ENCODE peak calls at places on chromosomes 5 and 9, in nine cellular contexts. K, X, R, G, J, M, Q, U and D are unnamed samples.

GRCh38 chr5:118199801-118200200 is 788.5 kb downstream of the DTWD2 start:
- DNase-seq in K (no peak), X (no peak), R (no peak), G (no peak), J (no peak), M (no peak), Q (no peak), U (no peak), D (no peak)

GRCh38 chr5:178279723-178280438 is 47.3 kb upstream of the PHYKPL start:
- DNase-seq in K (peak), X (peak), R (peak), G (peak), J (peak), M (peak), Q (peak), U (peak), D (peak)

GRCh38 chr5:147626494-147626893 is 116.6 kb upstream of the DPYSL3 start:
- DNase-seq in K (no peak), X (no peak), R (no peak), G (no peak), J (no peak), M (no peak), Q (no peak), U (no peak), D (no peak)

GRCh38 chr5:7848296-7848695 is 2.6 kb downstream of the CFAP90 start:
- DNase-seq in K (no peak), X (no peak), R (no peak), G (no peak), J (no peak), M (peak), Q (no peak), U (no peak), D (no peak)

GRCh38 chr9:7770102-7770501 is 29.5 kb downstream of the DMAC1 start:
- DNase-seq in K (no peak), X (no peak), R (no peak), G (no peak), J (no peak), M (no peak), Q (no peak), U (no peak), D (no peak)

GRCh38 chr5:141560141-141560540 is 58.7 kb downstream of the DIAPH1 start:
- DNase-seq in K (peak), X (no peak), R (peak), G (no peak), J (no peak), M (no peak), Q (no peak), U (no peak), D (peak)

GRCh38 chr5:158699336-158699735 is 400.4 kb downstream of the EBF1 start:
- DNase-seq in K (no peak), X (no peak), R (no peak), G (no peak), J (no peak), M (peak), Q (no peak), U (no peak), D (no peak)

GRCh38 chr9:99954841-99955240 is 48.4 kb downstream of the STX17 start:
- DNase-seq in K (no peak), X (no peak), R (no peak), G (no peak), J (no peak), M (no peak), Q (no peak), U (no peak), D (no peak)

GRCh38 chr9:70403618-70404025 is 10.8 kb downstream of the KLF9 start:
- DNase-seq in K (no peak), X (no peak), R (no peak), G (no peak), J (peak), M (peak), Q (no peak), U (no peak), D (no peak)

GRCh38 chr5:16819522-16820167 is 116.4 kb downstream of the MYO10 start:
- DNase-seq in K (peak), X (no peak), R (peak), G (no peak), J (no peak), M (peak), Q (no peak), U (peak), D (peak)

GRCh38 chr5:120926471-120926870 is 462.4 kb downstream of the PRR16 start:
- DNase-seq in K (no peak), X (no peak), R (no peak), G (no peak), J (no peak), M (no peak), Q (no peak), U (no peak), D (no peak)

GRCh38 chr5:167248262-167248661 is 1043.2 kb upstream of the WWC1 start:
- DNase-seq in K (no peak), X (no peak), R (no peak), G (no peak), J (no peak), M (no peak), Q (no peak), U (no peak), D (no peak)

GRCh38 chr9:92406506-92406905 is 2.1 kb upstream of the OGN start:
- DNase-seq in K (peak), X (peak), R (peak), G (peak), J (no peak), M (peak), Q (no peak), U (no peak), D (peak)

GRCh38 chr9:130824616-130825015 is 10.4 kb upstream of the ABL1 start:
- DNase-seq in K (no peak), X (no peak), R (no peak), G (no peak), J (no peak), M (no peak), Q (no peak), U (no peak), D (no peak)

GRCh38 chr9:72586388-72587160 is 65.2 kb downstream of the TMC1 start:
- DNase-seq in K (peak), X (peak), R (peak), G (no peak), J (no peak), M (peak), Q (no peak), U (peak), D (peak)

GRCh38 chr9:116308070-116308469 is 154.5 kb downstream of the PAPPA start:
- DNase-seq in K (no peak), X (no peak), R (no peak), G (no peak), J (no peak), M (no peak), Q (no peak), U (no peak), D (peak)

GRCh38 chr9:97906236-97906831 is 16.0 kb downstream of the TRMO start:
- DNase-seq in K (no peak), X (no peak), R (no peak), G (peak), J (no peak), M (peak), Q (no peak), U (no peak), D (no peak)

GRCh38 chr5:100595152-100595811 is 60.1 kb downstream of the FAM174A start:
- DNase-seq in K (peak), X (no peak), R (peak), G (peak), J (no peak), M (peak), Q (peak), U (peak), D (peak)

GRCh38 chr5:124504081-124504916 is 242.1 kb downstream of the ZNF608 start:
- DNase-seq in K (peak), X (no peak), R (no peak), G (no peak), J (no peak), M (no peak), Q (no peak), U (no peak), D (peak)

GRCh38 chr5:62340392-62340791 is 34.4 kb downstream of the KIF2A start:
- DNase-seq in K (peak), X (no peak), R (peak), G (no peak), J (no peak), M (peak), Q (no peak), U (no peak), D (peak)

GRCh38 chr5:56815657-56816545 is 552 bp downstream of the MAP3K1 start:
- DNase-seq in K (peak), X (no peak), R (peak), G (peak), J (peak), M (peak), Q (no peak), U (no peak), D (peak)

GRCh38 chr9:27572918-27573698 is at the start of gene C9orf72:
- DNase-seq in K (no peak), X (peak), R (no peak), G (peak), J (no peak), M (peak), Q (no peak), U (no peak), D (no peak)

GRCh38 chr9:12627091-12627490 is 66.1 kb upstream of the TYRP1 start:
- DNase-seq in K (no peak), X (no peak), R (no peak), G (no peak), J (no peak), M (no peak), Q (no peak), U (no peak), D (no peak)

GRCh38 chr9:131167146-131167692 is 41.8 kb downstream of the NUP214 start:
- DNase-seq in K (no peak), X (no peak), R (no peak), G (no peak), J (no peak), M (peak), Q (no peak), U (no peak), D (no peak)

GRCh38 chr5:163766936-163767670 is 261.7 kb downstream of the MAT2B start:
- DNase-seq in K (peak), X (no peak), R (no peak), G (no peak), J (no peak), M (no peak), Q (no peak), U (no peak), D (peak)

GRCh38 chr5:112049738-112050137 is 292.7 kb upstream of the NREP start:
- DNase-seq in K (no peak), X (no peak), R (no peak), G (no peak), J (no peak), M (no peak), Q (no peak), U (no peak), D (no peak)

GRCh38 chr5:84292788-84293653 is 91.7 kb downstream of the EDIL3 start:
- DNase-seq in K (no peak), X (no peak), R (no peak), G (no peak), J (no peak), M (no peak), Q (no peak), U (no peak), D (no peak)

GRCh38 chr5:77398458-77398857 is 93.7 kb downstream of the WDR41 start:
- DNase-seq in K (no peak), X (no peak), R (no peak), G (no peak), J (no peak), M (no peak), Q (no peak), U (no peak), D (no peak)

GRCh38 chr9:136525207-136525606 is 20.6 kb downstream of the NOTCH1 start:
- DNase-seq in K (no peak), X (no peak), R (no peak), G (no peak), J (no peak), M (no peak), Q (no peak), U (no peak), D (no peak)

GRCh38 chr5:104199771-104200170 is 637.2 kb upstream of the NUDT12 start:
- DNase-seq in K (no peak), X (no peak), R (peak), G (no peak), J (no peak), M (no peak), Q (no peak), U (no peak), D (peak)

GRCh38 chr5:109707531-109707930 is 17.8 kb downstream of the MAN2A1 start:
- DNase-seq in K (no peak), X (no peak), R (no peak), G (no peak), J (no peak), M (no peak), Q (no peak), U (no peak), D (no peak)

GRCh38 chr9:746661-747434 is 94.6 kb upstream of the DMRT1 start:
- DNase-seq in K (no peak), X (peak), R (no peak), G (no peak), J (no peak), M (no peak), Q (no peak), U (no peak), D (no peak)

GRCh38 chr5:106134549-106134948 is 1536.2 kb downstream of the EFNA5 start:
- DNase-seq in K (no peak), X (no peak), R (no peak), G (no peak), J (no peak), M (no peak), Q (no peak), U (no peak), D (no peak)

GRCh38 chr9:125650271-125650737 is 56.7 kb downstream of the MAPKAP1 start:
- DNase-seq in K (peak), X (no peak), R (peak), G (no peak), J (no peak), M (peak), Q (no peak), U (no peak), D (peak)

GRCh38 chr9:136733611-136734010 is 9.1 kb downstream of the LCN10 start:
- DNase-seq in K (no peak), X (no peak), R (no peak), G (no peak), J (no peak), M (no peak), Q (no peak), U (no peak), D (no peak)

GRCh38 chr5:52987711-52988329 is 1.3 kb upstream of the ITGA2 start:
- DNase-seq in K (peak), X (no peak), R (no peak), G (no peak), J (peak), M (no peak), Q (peak), U (no peak), D (peak)

GRCh38 chr9:4857163-4857562 is 64.4 kb downstream of the RCL1 start:
- DNase-seq in K (no peak), X (no peak), R (no peak), G (no peak), J (no peak), M (peak), Q (no peak), U (no peak), D (no peak)

GRCh38 chr9:4397917-4398316 is 92.4 kb upstream of the SLC1A1 start:
- DNase-seq in K (peak), X (no peak), R (no peak), G (no peak), J (no peak), M (peak), Q (no peak), U (peak), D (peak)

GRCh38 chr5:169650701-169651331 is 13.7 kb downstream of the DOCK2 start:
- DNase-seq in K (peak), X (no peak), R (peak), G (no peak), J (no peak), M (peak), Q (no peak), U (peak), D (peak)

GRCh38 chr5:169647566-169647965 is 10.5 kb downstream of the DOCK2 start:
- DNase-seq in K (no peak), X (no peak), R (no peak), G (no peak), J (no peak), M (no peak), Q (no peak), U (no peak), D (peak)

GRCh38 chr5:169648725-169649124 is 11.7 kb downstream of the DOCK2 start:
- DNase-seq in K (peak), X (no peak), R (no peak), G (peak), J (no peak), M (peak), Q (no peak), U (no peak), D (peak)

GRCh38 chr5:169649486-169649885 is 12.4 kb downstream of the DOCK2 start:
- DNase-seq in K (no peak), X (no peak), R (no peak), G (no peak), J (no peak), M (no peak), Q (no peak), U (no peak), D (no peak)

GRCh38 chr5:169646856-169647255 is 9.8 kb downstream of the DOCK2 start:
- DNase-seq in K (no peak), X (no peak), R (no peak), G (no peak), J (no peak), M (no peak), Q (no peak), U (no peak), D (no peak)
- H3K4me3 ChIP-seq in K (no peak), X (no peak), R (no peak), G (no peak), J (no peak), M (no peak), Q (no peak), U (no peak), D (no peak)

GRCh38 chr5:172550996-172551395 is 90.1 kb upstream of the NEURL1B start:
- DNase-seq in K (no peak), X (no peak), R (no peak), G (no peak), J (no peak), M (no peak), Q (no peak), U (no peak), D (no peak)
- TF ChIP-seq CTCF in K (no peak), X (no peak), R (no peak), G (no peak), J (no peak), M (no peak), Q (no peak), U (no peak), D (no peak)

GRCh38 chr9:129481824-129482511 is 138.9 kb downstream of the C9orf50 start:
- DNase-seq in K (peak), X (no peak), R (no peak), G (peak), J (no peak), M (peak), Q (no peak), U (no peak), D (peak)

GRCh38 chr9:129482521-129483466 is 138.1 kb downstream of the C9orf50 start:
- DNase-seq in K (peak), X (peak), R (peak), G (peak), J (peak), M (peak), Q (no peak), U (no peak), D (peak)

GRCh38 chr9:129485140-129485758 is 135.7 kb downstream of the C9orf50 start:
- DNase-seq in K (no peak), X (no peak), R (no peak), G (no peak), J (no peak), M (no peak), Q (no peak), U (no peak), D (no peak)

GRCh38 chr9:129484325-129485000 is 136.4 kb downstream of the C9orf50 start:
- DNase-seq in K (no peak), X (no peak), R (no peak), G (no peak), J (no peak), M (no peak), Q (no peak), U (no peak), D (no peak)

GRCh38 chr9:129483467-129484324 is 137.2 kb downstream of the C9orf50 start:
- DNase-seq in K (peak), X (peak), R (peak), G (peak), J (peak), M (peak), Q (no peak), U (peak), D (peak)
- H3K4me3 ChIP-seq in K (peak), X (peak), R (peak), G (peak), J (peak), M (peak), Q (peak), U (peak), D (peak)

GRCh38 chr5:54514841-54515432 is 2.6 kb upstream of the SNX18 start:
- DNase-seq in K (peak), X (no peak), R (peak), G (no peak), J (no peak), M (peak), Q (no peak), U (no peak), D (peak)

GRCh38 chr5:54516051-54516645 is 1.4 kb upstream of the SNX18 start:
- DNase-seq in K (no peak), X (no peak), R (no peak), G (no peak), J (no peak), M (no peak), Q (no peak), U (no peak), D (peak)

GRCh38 chr5:54514269-54514668 is 3.3 kb upstream of the SNX18 start:
- DNase-seq in K (no peak), X (no peak), R (no peak), G (no peak), J (no peak), M (no peak), Q (no peak), U (no peak), D (no peak)

GRCh38 chr5:54517174-54517511 is 416 bp upstream of the SNX18 start:
- DNase-seq in K (no peak), X (no peak), R (no peak), G (no peak), J (no peak), M (no peak), Q (peak), U (no peak), D (no peak)

DNA sequence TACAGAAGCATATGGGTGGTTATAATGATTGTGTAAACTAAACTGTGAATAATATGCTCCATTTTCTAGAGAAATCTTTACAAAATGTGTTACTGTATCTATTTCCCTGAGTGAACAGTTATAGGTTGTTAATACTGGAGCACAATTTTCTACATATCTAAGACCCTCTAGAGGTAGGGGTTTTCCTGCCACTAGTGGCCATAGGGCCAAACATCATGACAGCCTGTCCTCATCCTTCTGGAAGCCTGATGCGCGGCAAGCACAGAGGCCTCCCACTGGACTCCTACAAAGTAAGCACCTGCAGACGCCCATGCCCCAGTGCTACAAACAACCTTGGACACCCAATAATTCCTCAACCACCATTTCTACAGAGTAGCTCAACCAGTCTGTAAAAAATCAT is 1.9 kb upstream of the SNX18 start:
- DNase-seq in K (no peak), X (no peak), R (no peak), G (no peak), J (no peak), M (no peak), Q (no peak), U (no peak), D (no peak)
- TF ChIP-seq CTCF in K (no peak), X (no peak), R (no peak), G (no peak), J (no peak), M (no peak), Q (no peak), U (no peak), D (no peak)

DNA sequence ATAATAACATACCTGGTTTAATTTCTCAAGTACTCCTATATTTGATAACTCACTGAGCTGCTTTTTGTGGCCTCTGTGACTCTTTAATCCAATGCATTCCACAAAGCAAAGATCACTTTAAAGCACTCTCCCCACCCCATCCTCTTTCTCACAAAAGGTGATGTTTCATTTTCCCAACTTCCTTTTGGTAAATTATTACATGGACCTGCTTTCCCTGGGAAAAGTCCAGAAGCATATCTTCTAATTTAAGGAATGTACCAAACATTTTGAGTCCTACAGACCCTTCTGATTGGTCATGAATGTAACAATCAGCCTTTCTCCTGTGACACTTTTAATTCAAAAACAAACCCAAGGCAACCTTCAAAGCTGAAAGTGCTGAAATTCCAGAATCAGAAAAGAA is 71.1 kb downstream of the MLLT3 start:
- DNase-seq in K (no peak), X (no peak), R (no peak), G (no peak), J (no peak), M (no peak), Q (no peak), U (no peak), D (no peak)
- H3K4me3 ChIP-seq in K (no peak), X (no peak), R (no peak), G (no peak), J (no peak), M (no peak), Q (no peak), U (no peak), D (no peak)

GRCh38 chr5:134026521-134027202 is 21.9 kb upstream of the VDAC1 start:
- DNase-seq in K (peak), X (no peak), R (peak), G (no peak), J (peak), M (peak), Q (peak), U (no peak), D (peak)
- TF ChIP-seq CTCF in K (peak), X (peak), R (peak), G (peak), J (peak), M (peak), Q (peak), U (peak), D (peak)